ENCODE peak calls at places on chromosome 11, in five cellular contexts. O, Q, B, E and C are unnamed samples.

GRCh38 chr11:64400096-64400495 is 41.1 kb downstream of the RPS6KA4 start:
- DNase-seq in B (no peak), E (no peak), O (no peak), Q (no peak), C (no peak)

GRCh38 chr11:117919326-117920275 is 9.6 kb downstream of the TMPRSS13 start:
- DNase-seq in O (no peak), Q (no peak), E (peak; percentile 41), B (no peak), C (peak; percentile 7)

GRCh38 chr11:111066861-111067260 is 178.7 kb upstream of the POU2AF2 start:
- DNase-seq in E (no peak), B (no peak), O (no peak), Q (no peak), C (no peak)

GRCh38 chr11:73249304-73249703 is 22.8 kb upstream of the P2RY6 start:
- DNase-seq in O (no peak), Q (no peak), E (peak; percentile 4), B (no peak), C (no peak)

GRCh38 chr11:86644291-86644690 is 28.1 kb downstream of the ME3 start:
- DNase-seq in E (no peak), B (no peak), Q (no peak), O (no peak), C (peak; percentile 79)

GRCh38 chr11:9179141-9179540 is 86.0 kb downstream of the DENND5A start:
- DNase-seq in E (no peak), Q (no peak), O (no peak), B (no peak), C (no peak)

GRCh38 chr11:45180888-45181594 is 34.6 kb downstream of the PRDM11 start:
- DNase-seq in B (peak; percentile 64), Q (peak; percentile 66), E (peak; percentile 10), O (peak; percentile 89), C (peak; percentile 64)

GRCh38 chr11:3095712-3096361 is 38.6 kb upstream of the CARS1 start:
- DNase-seq in B (no peak), E (no peak), Q (no peak), O (peak; percentile 28), C (peak; percentile 88)

GRCh38 chr11:17734986-17735822 is 623 bp downstream of the KCNC1 start:
- DNase-seq in B (peak; percentile 66), Q (peak; percentile 73), O (peak; percentile 56), E (peak; percentile 31), C (peak; percentile 94)

GRCh38 chr11:72823105-72823804 is 9.0 kb downstream of the ATG16L2 start:
- DNase-seq in O (no peak), E (no peak), B (no peak), Q (no peak), C (no peak)

GRCh38 chr11:11157201-11157600 is 195.8 kb downstream of the CSNK2A3 start:
- DNase-seq in B (no peak), E (peak; percentile 63), Q (no peak), O (peak; percentile 41), C (peak; percentile 35)

GRCh38 chr11:7548659-7549283 is 35.0 kb downstream of the PPFIBP2 start:
- DNase-seq in E (peak; percentile 50), Q (no peak), B (no peak), O (no peak), C (no peak)

GRCh38 chr11:60887531-60887930 is 18.9 kb downstream of the PRPF19 start:
- DNase-seq in O (peak; percentile 41), Q (peak; percentile 53), E (peak; percentile 66), B (no peak), C (peak; percentile 55)

GRCh38 chr11:2264366-2265011 is 5.9 kb downstream of the ASCL2 start:
- DNase-seq in E (no peak), O (no peak), Q (no peak), B (no peak), C (no peak)

GRCh38 chr11:112886707-112887370 is 74.4 kb upstream of the NCAM1 start:
- DNase-seq in B (no peak), Q (no peak), O (no peak), E (no peak), C (peak; percentile 45)

GRCh38 chr11:20109731-20110445 is 50.4 kb downstream of the DBX1 start:
- DNase-seq in E (no peak), B (no peak), Q (no peak), O (no peak), C (no peak)

GRCh38 chr11:89737116-89737515 is 27.0 kb downstream of the TRIM77 start:
- DNase-seq in O (no peak), Q (no peak), B (no peak), E (no peak), C (no peak)

GRCh38 chr11:1304376-1304775 is 5.1 kb downstream of the TOLLIP start:
- DNase-seq in O (peak; percentile 25), B (no peak), Q (peak; percentile 75), E (no peak), C (no peak)

GRCh38 chr11:61746654-61747388 is 5.6 kb upstream of the MYRF start:
- DNase-seq in B (no peak), Q (no peak), E (no peak), O (no peak), C (no peak)

GRCh38 chr11:45423475-45424081 is 137.4 kb upstream of the SYT13 start:
- DNase-seq in B (no peak), Q (no peak), O (no peak), E (no peak), C (no peak)

GRCh38 chr11:19595840-19596751 is 116.5 kb upstream of the NAV2 start:
- DNase-seq in O (peak; percentile 11), Q (no peak), B (peak; percentile 47), E (no peak), C (peak; percentile 76)

GRCh38 chr11:19742595-19743292 is 30.1 kb downstream of the NAV2 start:
- DNase-seq in O (peak; percentile 45), E (peak; percentile 69), B (peak; percentile 77), Q (peak; percentile 82), C (peak; percentile 86)

GRCh38 chr11:57515332-57516060 is at the start of gene SLC43A1:
- DNase-seq in B (peak; percentile 71), Q (peak; percentile 80), E (peak; percentile 60), O (peak; percentile 65), C (peak; percentile 72)

GRCh38 chr11:116702772-116703360 is 69.9 kb downstream of the BUD13 start:
- DNase-seq in B (no peak), E (no peak), O (no peak), Q (no peak), C (no peak)

GRCh38 chr11:62245271-62245753 is 3.3 kb downstream of the SCGB1D2 start:
- DNase-seq in E (peak; percentile 11), Q (no peak), B (no peak), O (peak; percentile 24), C (peak; percentile 54)

GRCh38 chr11:77081381-77081851 is 14.6 kb downstream of the CAPN5 start:
- DNase-seq in B (no peak), O (no peak), E (no peak), Q (peak; percentile 6), C (no peak)

GRCh38 chr11:117445097-117445658 is 117.5 kb downstream of the CEP164 start:
- DNase-seq in O (no peak), Q (no peak), E (no peak), B (no peak), C (no peak)

GRCh38 chr11:10405858-10406592 is 49.0 kb upstream of the AMPD3 start:
- DNase-seq in B (peak; percentile 49), Q (peak; percentile 55), O (peak; percentile 78), E (peak; percentile 67), C (peak; percentile 92)

GRCh38 chr11:36411202-36411640 is 98.9 kb downstream of the TRAF6 start:
- DNase-seq in O (no peak), B (no peak), E (peak; percentile 26), Q (no peak), C (no peak)

GRCh38 chr11:124739479-124740276 is at the start of gene NRGN:
- DNase-seq in B (peak; percentile 93), E (peak; percentile 81), O (peak; percentile 85), Q (peak; percentile 92), C (peak; percentile 97)

GRCh38 chr11:94131363-94132115 is 2.9 kb downstream of the PANX1 start:
- DNase-seq in O (no peak), B (no peak), E (no peak), Q (no peak), C (peak; percentile 79)
- H3K4me1 ChIP-seq in O (peaks cover 60% of the 10 kb centered on the region), B (peaks cover 90% of the 10 kb centered on the region), E (peaks cover 45% of the 10 kb centered on the region), Q (peaks cover 46% of the 10 kb centered on the region), C (peaks cover 17% of the 10 kb centered on the region)

GRCh38 chr11:99822846-99823565 is 802.3 kb downstream of the CNTN5 start:
- DNase-seq in O (no peak), E (no peak), B (no peak), Q (no peak), C (no peak)
- H3K27ac ChIP-seq in O (no peak overlapping the region), E (no peak overlapping the region), B (no peak overlapping the region), Q (no peak overlapping the region), C (no peak overlapping the region)

DNA sequence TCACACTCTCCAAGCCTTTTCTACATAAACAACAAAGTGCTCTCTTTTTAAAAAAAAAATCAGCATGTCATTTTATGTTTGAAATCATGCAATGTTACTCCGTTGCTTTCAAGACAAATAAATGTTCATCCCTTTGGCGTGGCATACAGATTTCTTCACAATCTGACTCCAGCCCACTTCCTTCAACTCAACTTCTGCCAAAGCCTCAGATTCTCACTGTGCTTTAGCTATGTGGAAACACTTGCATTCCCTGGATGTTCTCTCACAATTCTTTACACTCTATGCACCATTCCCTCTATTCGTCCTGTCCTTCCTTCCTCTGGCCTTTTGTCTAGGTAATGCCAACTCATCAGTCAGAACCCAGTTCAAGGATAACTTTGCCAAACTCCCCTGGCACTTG is 206.4 kb upstream of the BLID start:
- DNase-seq in B (no peak), E (no peak), Q (no peak), O (no peak), C (peak; percentile 78)
- H3K4me1 ChIP-seq in B (peaks cover 14% of the 10 kb centered on the region), E (no peaks in the 10 kb centered on the region), Q (no peaks in the 10 kb centered on the region), O (no peaks in the 10 kb centered on the region), C (peaks cover 24% of the 10 kb centered on the region)

DNA sequence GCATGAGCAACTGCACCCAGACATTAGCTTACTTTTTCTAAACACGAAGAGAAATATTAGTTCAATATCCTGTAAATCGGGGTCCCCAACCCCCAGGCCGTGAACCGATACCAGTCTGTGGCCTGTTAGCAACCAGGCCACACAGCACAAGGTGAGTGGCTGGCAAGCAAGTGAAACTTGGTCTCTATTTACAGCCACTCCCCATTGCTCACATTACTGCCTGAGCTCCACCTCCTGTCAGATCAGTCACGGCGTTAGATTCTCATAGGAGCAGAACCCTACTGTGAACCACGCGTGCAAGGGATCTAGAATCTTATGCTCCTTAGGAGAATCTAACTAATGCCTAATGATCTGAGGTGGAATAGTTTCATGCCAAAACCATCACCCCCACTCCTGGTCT is 27.8 kb upstream of the DEPDC7 start:
- DNase-seq in Q (no peak), O (no peak), B (no peak), E (no peak), C (no peak)
- H3K27ac ChIP-seq in Q (no peak overlapping the region), O (no peak overlapping the region), B (no peak overlapping the region), E (no peak overlapping the region), C (no peak overlapping the region)